ENCODE peak calls at places on chromosomes 4 and X, in six cellular contexts. H, V, D, K, J and I are unnamed samples.

GRCh38 chrX:134642394-134642793 is 15.9 kb downstream of the PLAC1 start:
- DNase-seq in H (no peak), V (no peak), D (no peak), K (no peak), J (no peak), I (no peak)

GRCh38 chr4:127601029-127601428 is 31.7 kb upstream of the INTU start:
- DNase-seq in H (peak), V (peak), D (no peak), K (no peak), J (no peak), I (peak)

GRCh38 chr4:27318740-27319139 is 458.1 kb downstream of the STIM2 start:
- DNase-seq in H (peak), V (peak), D (no peak), K (peak), J (peak), I (peak)

GRCh38 chrX:11530621-11531020 is 135.1 kb downstream of the ARHGAP6 start:
- DNase-seq in H (peak), V (peak), D (no peak), K (no peak), J (no peak), I (peak)

GRCh38 chrX:98568795-98569194 is 1685.1 kb downstream of the RPA4 start:
- DNase-seq in H (no peak), V (no peak), D (no peak), K (no peak), J (no peak), I (no peak)

GRCh38 chr4:169103966-169104412 is 93.9 kb upstream of the CBR4 start:
- DNase-seq in H (no peak), V (no peak), D (no peak), K (peak), J (no peak), I (peak)

GRCh38 chr4:156547439-156547838 is 424.2 kb downstream of the PDGFC start:
- DNase-seq in H (peak), V (peak), D (no peak), K (peak), J (no peak), I (peak)

GRCh38 chr4:112003508-112003907 is 141.7 kb upstream of the FAM241A start:
- DNase-seq in H (no peak), V (no peak), D (no peak), K (no peak), J (no peak), I (no peak)

GRCh38 chr4:126611900-126612299 is 1020.9 kb upstream of the INTU start:
- DNase-seq in H (peak), V (peak), D (no peak), K (peak), J (no peak), I (peak)

GRCh38 chrX:130030826-130031225 is 48.4 kb downstream of the BCORL1 start:
- DNase-seq in H (no peak), V (no peak), D (no peak), K (no peak), J (no peak), I (no peak)

GRCh38 chr4:154807042-154807630 is 26.1 kb downstream of the RBM46 start:
- DNase-seq in H (peak), V (peak), D (no peak), K (peak), J (peak), I (peak)

GRCh38 chr4:128686810-128687209 is 122.7 kb upstream of the JADE1 start:
- DNase-seq in H (no peak), V (no peak), D (no peak), K (peak), J (no peak), I (no peak)

GRCh38 chr4:98558770-98559169 is 99.6 kb downstream of the TSPAN5 start:
- DNase-seq in H (no peak), V (no peak), D (no peak), K (no peak), J (no peak), I (no peak)

GRCh38 chrX:41397228-41397627 is 49.9 kb upstream of the NYX start:
- DNase-seq in H (no peak), V (no peak), D (no peak), K (no peak), J (no peak), I (no peak)

GRCh38 chr4:122602277-122603142 is 18.4 kb downstream of the IL21 start:
- DNase-seq in H (peak), V (peak), D (no peak), K (peak), J (peak), I (peak)

GRCh38 chrX:129689881-129690280 is 35.1 kb upstream of the APLN start:
- DNase-seq in H (no peak), V (no peak), D (no peak), K (no peak), J (no peak), I (no peak)

GRCh38 chr4:7411896-7412585 is 22.7 kb downstream of the PSAPL1 start:
- DNase-seq in H (no peak), V (no peak), D (no peak), K (no peak), J (no peak), I (no peak)
- H3K9ac ChIP-seq in H (no peak), V (no peak), D (no peak), K (no peak), J (no peak), I (no peak)

GRCh38 chrX:17375361-17375630 is 296 bp downstream of the NHS start:
- DNase-seq in H (no peak), V (no peak), D (no peak), K (no peak), J (no peak), I (no peak)

GRCh38 chrX:17376381-17377046 is 1.5 kb downstream of the NHS start:
- DNase-seq in H (peak), V (no peak), D (no peak), K (peak), J (no peak), I (peak)

GRCh38 chrX:17377795-17378194 is 2.8 kb downstream of the NHS start:
- DNase-seq in H (peak), V (no peak), D (no peak), K (peak), J (no peak), I (peak)

GRCh38 chrX:17375631-17376380 is 806 bp downstream of the NHS start:
- DNase-seq in H (peak), V (peak), D (no peak), K (peak), J (no peak), I (peak)

GRCh38 chrX:17377047-17377692 is 2.2 kb downstream of the NHS start:
- DNase-seq in H (peak), V (no peak), D (no peak), K (peak), J (no peak), I (peak)
- H3K9ac ChIP-seq in H (peak), V (peak), D (peak), K (peak), J (no peak), I (peak)

GRCh38 chr4:183841001-183841400 is 64.1 kb upstream of the STOX2 start:
- DNase-seq in H (no peak), V (no peak), D (no peak), K (no peak), J (no peak), I (no peak)
- H3K9ac ChIP-seq in H (no peak), V (no peak), D (no peak), K (no peak), J (no peak), I (no peak)

GRCh38 chrX:48700246-48700645 is 3.7 kb downstream of the SUV39H1 start:
- DNase-seq in H (no peak), V (no peak), D (no peak), K (no peak), J (no peak), I (no peak)

GRCh38 chrX:48697182-48697727 is 721 bp downstream of the SUV39H1 start:
- DNase-seq in H (no peak), V (peak), D (no peak), K (no peak), J (no peak), I (no peak)

GRCh38 chrX:48695925-48696300 is 621 bp upstream of the SUV39H1 start:
- DNase-seq in H (no peak), V (no peak), D (no peak), K (no peak), J (no peak), I (no peak)

GRCh38 chrX:48696301-48697181 is at the start of gene SUV39H1:
- DNase-seq in H (peak), V (peak), D (peak), K (peak), J (peak), I (peak)

DNA sequence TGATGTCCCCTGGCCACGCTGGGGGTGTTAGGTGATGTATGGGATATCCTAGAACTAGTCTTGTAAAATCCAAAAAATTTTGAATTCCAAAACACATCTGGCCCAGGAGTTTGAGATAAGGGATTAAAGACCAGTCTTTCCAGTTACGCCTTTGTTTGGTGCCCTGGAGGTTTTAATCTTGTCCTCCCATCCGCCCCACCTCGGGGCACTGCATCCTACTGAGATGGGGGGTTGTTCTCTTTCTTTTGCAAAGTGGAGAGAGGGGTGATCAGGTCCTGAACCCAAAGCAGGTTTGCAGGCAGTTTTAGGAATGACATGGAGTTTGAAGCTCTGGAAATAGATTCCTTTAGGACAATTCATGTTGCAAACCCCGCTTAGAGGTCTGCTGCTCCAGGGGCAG is 1.8 kb downstream of the SUV39H1 start:
- DNase-seq in H (no peak), V (no peak), D (no peak), K (no peak), J (no peak), I (no peak)
- H3K9ac ChIP-seq in H (no peak), V (no peak), D (no peak), K (no peak), J (no peak), I (no peak)

GRCh38 chr4:89836031-89836777 is 757 bp downstream of the SNCA start:
- DNase-seq in H (peak), V (peak), D (no peak), K (peak), J (no peak), I (peak)

GRCh38 chr4:89836897-89837384 is at the start of gene SNCA:
- DNase-seq in H (peak), V (peak), D (no peak), K (peak), J (no peak), I (peak)

GRCh38 chr4:89839558-89839957 is 2.6 kb upstream of the SNCA start:
- DNase-seq in H (no peak), V (no peak), D (no peak), K (no peak), J (no peak), I (no peak)

GRCh38 chr4:89838005-89838404 is 1.0 kb upstream of the SNCA start:
- DNase-seq in H (peak), V (peak), D (no peak), K (peak), J (no peak), I (peak)

GRCh38 chr4:89837385-89837995 is 529 bp upstream of the SNCA start:
- DNase-seq in H (peak), V (peak), D (peak), K (peak), J (no peak), I (peak)
- H3K9ac ChIP-seq in H (no peak), V (no peak), D (peak), K (peak), J (no peak), I (no peak)

GRCh38 chrX:53713987-53714579 is 27.6 kb upstream of the HUWE1 start:
- DNase-seq in H (no peak), V (no peak), D (no peak), K (peak), J (no peak), I (no peak)

GRCh38 chrX:53717205-53717604 is 30.7 kb upstream of the HUWE1 start:
- DNase-seq in H (no peak), V (no peak), D (no peak), K (no peak), J (no peak), I (no peak)

GRCh38 chrX:53714580-53715335 is 28.2 kb upstream of the HUWE1 start:
- DNase-seq in H (peak), V (no peak), D (no peak), K (peak), J (no peak), I (peak)

GRCh38 chrX:53716328-53717088 is 30.0 kb upstream of the HUWE1 start:
- DNase-seq in H (no peak), V (no peak), D (no peak), K (peak), J (no peak), I (no peak)

DNA sequence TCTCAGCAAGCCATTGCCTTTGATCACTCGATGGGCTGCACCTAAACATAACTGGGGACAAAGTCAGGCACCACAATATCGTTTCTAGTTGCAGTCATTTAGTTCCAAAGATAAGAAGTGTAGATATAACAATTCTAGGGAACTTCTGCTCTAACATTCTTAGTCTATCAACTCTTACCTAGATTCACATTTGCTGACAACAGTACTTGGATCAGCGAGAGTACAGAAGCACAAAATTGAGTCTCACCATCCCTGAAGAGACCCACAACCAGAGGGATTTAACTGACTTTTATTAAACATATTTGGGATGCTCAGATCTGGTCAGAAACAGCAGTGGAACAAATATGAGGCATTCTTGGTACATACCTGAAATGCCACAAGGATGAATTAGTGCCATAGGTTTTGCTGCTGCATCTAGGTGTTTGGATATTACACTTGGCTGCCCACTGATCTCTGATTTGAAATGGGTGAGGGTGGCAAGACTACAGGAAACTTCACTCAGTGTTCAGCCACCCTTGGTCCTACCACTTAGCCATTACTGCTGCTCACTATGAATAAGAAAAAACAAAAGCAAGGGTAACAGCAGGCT is 28.9 kb upstream of the HUWE1 start:
- DNase-seq in H (no peak), V (no peak), D (no peak), K (no peak), J (no peak), I (no peak)
- H3K9ac ChIP-seq in H (no peak), V (no peak), D (peak), K (no peak), J (no peak), I (no peak)

DNA sequence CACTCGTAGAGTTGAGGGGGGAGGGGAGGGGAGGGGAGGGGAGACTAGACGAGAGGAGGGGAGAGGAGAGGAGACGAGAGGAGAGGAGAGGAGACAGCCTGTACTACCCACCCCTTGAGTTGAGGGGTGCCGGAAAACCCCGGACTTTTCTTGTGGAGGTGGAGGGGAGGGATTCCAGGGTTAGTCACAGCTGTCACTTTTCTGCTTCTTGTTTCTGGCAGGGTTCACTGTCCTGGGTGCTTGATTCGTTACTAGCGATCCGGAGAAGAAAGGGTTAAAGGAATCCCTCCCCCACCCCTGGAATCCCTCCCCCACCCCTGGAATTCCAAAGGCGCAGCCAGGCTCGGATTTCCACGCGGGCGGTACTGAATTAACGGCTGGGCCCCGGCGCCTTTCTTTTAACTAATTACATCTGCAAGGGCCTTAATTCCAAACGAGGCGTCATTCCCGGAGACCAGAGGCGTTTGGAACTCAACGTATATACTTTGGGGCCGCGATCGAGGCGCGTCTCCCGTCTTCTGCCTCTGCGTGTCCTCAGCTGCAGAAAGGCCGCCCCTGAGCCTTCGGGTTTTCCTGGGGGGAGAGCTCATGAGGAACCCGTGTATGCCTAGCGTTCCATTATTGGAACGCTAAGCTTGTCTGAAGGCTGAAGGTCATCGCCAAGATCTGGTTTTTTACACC is 20.1 kb upstream of the CSF2RA start:
- DNase-seq in H (peak), V (peak), D (no peak), K (no peak), J (peak), I (peak)
- H3K9ac ChIP-seq in H (no peak), V (no peak), D (no peak), K (no peak), J (no peak), I (no peak)

DNA sequence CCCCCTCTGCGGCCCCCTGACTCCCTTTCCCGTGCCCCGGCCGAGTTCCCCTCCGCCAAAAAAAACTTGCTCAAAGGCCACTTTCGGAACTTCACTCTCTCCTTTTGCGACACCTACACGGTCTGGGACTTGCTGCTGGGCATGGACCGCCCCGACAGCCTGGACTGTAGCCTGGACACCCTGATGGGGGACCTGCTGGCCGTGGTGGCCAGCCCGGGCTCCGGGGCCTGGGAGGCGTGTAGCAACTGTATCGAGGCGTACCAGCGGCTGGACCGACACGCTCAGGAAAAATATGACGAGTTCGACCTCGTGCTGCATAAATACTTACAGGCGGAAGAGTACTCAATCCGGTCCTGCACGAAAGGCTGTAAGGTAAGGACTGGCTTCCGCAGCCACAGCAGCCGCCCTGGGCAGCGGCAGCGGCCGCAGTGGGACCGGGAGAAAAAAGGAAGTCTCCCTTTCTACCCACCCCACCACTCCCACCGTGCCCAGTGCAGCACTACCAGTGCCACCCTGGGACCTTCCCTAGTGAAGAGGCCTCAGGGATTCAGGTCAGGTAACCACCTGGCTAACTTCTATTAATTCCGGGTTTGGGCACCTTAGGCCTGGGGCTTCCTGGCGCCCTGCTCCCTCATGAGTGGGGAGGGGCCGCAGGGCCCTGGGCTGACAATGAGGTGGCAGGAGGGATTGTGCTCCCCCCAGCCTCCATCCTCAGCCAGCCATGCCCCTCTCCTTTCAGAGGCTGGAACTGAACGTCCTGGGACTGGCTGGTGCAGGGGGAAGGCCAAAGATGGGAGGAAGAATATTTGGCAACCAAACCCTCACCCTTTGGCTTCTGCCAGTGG is 1.9 kb downstream of the NALF2 start:
- DNase-seq in H (no peak), V (no peak), D (no peak), K (no peak), J (no peak), I (no peak)
- H3K9ac ChIP-seq in H (no peak), V (no peak), D (peak), K (no peak), J (no peak), I (no peak)

DNA sequence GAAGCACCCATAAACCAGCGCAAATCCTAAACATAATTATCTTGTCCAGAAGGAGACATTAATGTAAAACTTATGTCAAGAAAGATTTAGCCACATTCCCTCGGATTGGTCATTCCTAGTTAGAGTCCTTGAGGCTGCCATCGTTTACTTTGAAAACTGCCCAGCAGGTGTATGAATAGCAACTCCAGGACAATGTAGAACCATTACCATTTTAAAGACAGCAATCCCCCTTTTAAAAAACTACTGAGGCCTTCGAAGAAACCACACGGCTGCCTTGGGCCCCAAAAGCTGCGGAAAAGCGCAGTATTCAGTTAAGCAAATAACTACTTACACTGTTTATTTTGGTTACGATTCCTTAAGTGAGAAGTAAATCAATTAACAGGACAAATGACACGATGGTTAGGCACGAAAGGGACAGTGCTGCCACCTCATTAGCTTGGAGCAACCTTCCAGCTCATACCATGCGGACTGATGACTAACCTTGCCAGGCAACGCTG is 814 bp upstream of the SGMS2 start:
- DNase-seq in H (no peak), V (no peak), D (no peak), K (no peak), J (no peak), I (no peak)
- H3K9ac ChIP-seq in H (peak), V (peak), D (peak), K (peak), J (peak), I (peak)